ENCODE peak calls at places on chromosome 1, in nine cellular contexts. P, U, C, A, G, J, F, V and L are unnamed samples.

GRCh38 chr1:230308039-230308438 is 118.1 kb downstream of the PGBD5 start:
- DNase-seq in P (no peak), U (no peak), C (peak; percentile 50), A (no peak), G (peak; percentile 64), J (peak; percentile 7), F (peak; percentile 98), V (no peak), L (peak; percentile 82)

GRCh38 chr1:90831910-90832309 is 114.8 kb upstream of the BARHL2 start:
- DNase-seq in P (no peak), U (no peak), C (no peak), A (no peak), G (no peak), J (no peak), F (no peak), V (no peak), L (no peak)

GRCh38 chr1:160606611-160607010 is 27.3 kb upstream of the CD84 start:
- DNase-seq in P (no peak), U (no peak), C (no peak), A (no peak), G (no peak), J (no peak), F (no peak), V (no peak), L (no peak)

GRCh38 chr1:205458777-205459566 is 3.1 kb upstream of the BLACAT1 start:
- DNase-seq in P (peak; percentile 21), U (peak; percentile 80), C (no peak), A (no peak), G (peak; percentile 58), J (no peak), F (peak; percentile 58), V (peak; percentile 25), L (peak; percentile 37)

GRCh38 chr1:37156646-37157045 is 122.3 kb upstream of the GRIK3 start:
- DNase-seq in P (no peak), U (no peak), C (peak; percentile 10), A (no peak), G (no peak), J (no peak), F (no peak), V (no peak), L (no peak)

GRCh38 chr1:53349369-53349705 is 21.5 kb upstream of the LRP8 start:
- DNase-seq in P (no peak), U (no peak), C (no peak), A (no peak), G (no peak), J (no peak), F (no peak), V (no peak), L (no peak)

GRCh38 chr1:112711041-112711440 is 4.1 kb downstream of the PPM1J start:
- DNase-seq in P (no peak), U (peak; percentile 47), C (no peak), A (no peak), G (no peak), J (no peak), F (no peak), V (no peak), L (no peak)

GRCh38 chr1:20325844-20326323 is 35.2 kb downstream of the VWA5B1 start:
- DNase-seq in P (no peak), U (no peak), C (no peak), A (no peak), G (peak; percentile 30), J (no peak), F (no peak), V (no peak), L (no peak)

GRCh38 chr1:192788184-192788583 is 20.7 kb upstream of the RGS2 start:
- DNase-seq in P (no peak), U (peak; percentile 26), C (no peak), A (no peak), G (peak; percentile 85), J (no peak), F (peak; percentile 87), V (no peak), L (peak; percentile 50)

GRCh38 chr1:243234978-243235657 is 20.0 kb downstream of the CEP170 start:
- DNase-seq in P (no peak), U (no peak), C (no peak), A (no peak), G (peak; percentile 79), J (peak; percentile 23), F (peak; percentile 69), V (no peak), L (peak; percentile 64)

DNA sequence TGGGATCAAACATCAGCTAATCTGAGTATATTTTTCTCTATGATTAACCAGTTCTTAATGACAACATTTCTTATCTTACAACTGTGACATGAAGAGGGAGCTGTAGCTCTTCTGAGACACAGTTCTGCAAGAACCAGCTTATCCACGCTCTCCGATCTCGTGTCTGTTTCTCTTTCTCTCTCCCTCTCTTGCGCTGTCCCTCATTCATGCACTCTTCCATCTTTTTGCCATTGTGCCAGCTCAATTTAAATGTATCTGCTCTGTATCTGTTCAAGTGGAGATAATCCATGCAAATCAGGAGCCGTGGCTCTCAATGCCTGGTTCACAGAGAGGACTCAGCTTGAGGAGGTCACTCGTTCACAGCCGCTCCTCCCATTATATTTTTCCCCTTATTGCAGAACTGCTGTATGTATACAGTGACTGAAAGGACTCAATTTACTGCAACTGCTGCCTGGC is 494.7 kb upstream of the ADGRL2 start:
- DNase-seq in P (peak; percentile 65), U (no peak), C (no peak), A (peak; percentile 18), G (peak; percentile 54), J (peak; percentile 21), F (peak; percentile 65), V (no peak), L (peak; percentile 35)
- TF ChIP-seq CTCF in P (peak; percentile 44), U (no peak), C (no peak), A (no peak), G (peak; percentile 34), J (peak; percentile 45), F (peak; percentile 17), V (no peak), L (peak; percentile 46)

GRCh38 chr1:41512701-41513387 is 28.4 kb upstream of the EDN2 start:
- DNase-seq in P (no peak), U (no peak), C (no peak), A (no peak), G (no peak), J (no peak), F (no peak), V (no peak), L (no peak)

GRCh38 chr1:41515131-41515678 is 30.7 kb upstream of the EDN2 start:
- DNase-seq in P (no peak), U (no peak), C (no peak), A (no peak), G (no peak), J (no peak), F (no peak), V (no peak), L (no peak)

GRCh38 chr1:41514381-41514780 is 29.9 kb upstream of the EDN2 start:
- DNase-seq in P (no peak), U (no peak), C (no peak), A (no peak), G (no peak), J (no peak), F (no peak), V (no peak), L (no peak)

GRCh38 chr1:41511239-41511540 is 26.7 kb upstream of the EDN2 start:
- DNase-seq in P (no peak), U (no peak), C (no peak), A (no peak), G (no peak), J (no peak), F (no peak), V (no peak), L (no peak)

GRCh38 chr1:41513388-41513745 is 28.9 kb upstream of the EDN2 start:
- DNase-seq in P (no peak), U (peak; percentile 49), C (no peak), A (peak; percentile 56), G (no peak), J (no peak), F (no peak), V (no peak), L (no peak)
- TF ChIP-seq CTCF in P (peak; percentile 56), U (peak; percentile 63), C (peak; percentile 67), A (peak; percentile 34), G (peak; percentile 18), J (peak; percentile 28), F (peak; percentile 53), V (no peak), L (peak; percentile 33)

GRCh38 chr1:63868220-63868897 is 94.5 kb downstream of the ROR1 start:
- DNase-seq in P (no peak), U (no peak), C (peak; percentile 51), A (no peak), G (peak; percentile 55), J (no peak), F (peak; percentile 45), V (no peak), L (no peak)
- TF ChIP-seq CTCF in P (no peak), U (no peak), C (peak; percentile 19), A (no peak), G (no peak), J (peak; percentile 12), F (no peak), V (no peak), L (no peak)

GRCh38 chr1:14956579-14957195 is 196.9 kb upstream of the TMEM51 start:
- DNase-seq in P (no peak), U (no peak), C (no peak), A (no peak), G (no peak), J (no peak), F (no peak), V (no peak), L (no peak)

GRCh38 chr1:14957375-14957774 is 196.2 kb upstream of the TMEM51 start:
- DNase-seq in P (no peak), U (no peak), C (no peak), A (no peak), G (no peak), J (no peak), F (no peak), V (no peak), L (no peak)

GRCh38 chr1:14958249-14959215 is 195.0 kb upstream of the TMEM51 start:
- DNase-seq in P (no peak), U (no peak), C (no peak), A (no peak), G (no peak), J (no peak), F (no peak), V (no peak), L (no peak)

GRCh38 chr1:14961661-14962267 is 191.8 kb upstream of the TMEM51 start:
- DNase-seq in P (peak; percentile 7), U (no peak), C (no peak), A (no peak), G (no peak), J (no peak), F (no peak), V (no peak), L (no peak)

GRCh38 chr1:14959295-14959694 is 194.3 kb upstream of the TMEM51 start:
- DNase-seq in P (no peak), U (no peak), C (no peak), A (no peak), G (no peak), J (no peak), F (no peak), V (no peak), L (no peak)
- TF ChIP-seq CTCF in P (no peak), U (no peak), C (no peak), A (no peak), G (no peak), J (no peak), F (no peak), V (no peak), L (no peak)

GRCh38 chr1:77416692-77417450 is 135.1 kb downstream of the AK5 start:
- DNase-seq in P (no peak), U (peak; percentile 40), C (peak; percentile 48), A (no peak), G (peak; percentile 34), J (no peak), F (peak; percentile 58), V (no peak), L (no peak)
- TF ChIP-seq CTCF in P (peak; percentile 27), U (peak; percentile 65), C (peak; percentile 72), A (no peak), G (peak; percentile 35), J (peak; percentile 41), F (peak; percentile 53), V (no peak), L (no peak)